ENCODE peak calls at places on chromosomes 7 and 10, in five cellular contexts. A, M, D, V and L are unnamed samples.

GRCh38 chr10:63618552-63618951 is 97.4 kb downstream of the REEP3 start:
- DNase-seq in A (no peak), M (no peak), D (no peak), V (no peak), L (no peak)

GRCh38 chr7:140586517-140586916 is 54.1 kb downstream of the DENND2A start:
- DNase-seq in A (no peak), M (no peak), D (no peak), V (no peak), L (no peak)

GRCh38 chr10:63798599-63799498 is 277.6 kb downstream of the REEP3 start:
- DNase-seq in A (no peak), M (no peak), D (peak), V (no peak), L (peak)

GRCh38 chr10:49144021-49144720 is 10.3 kb upstream of the FAM170B start:
- DNase-seq in A (no peak), M (no peak), D (peak), V (no peak), L (peak)

GRCh38 chr7:1940402-1940786 is 270.3 kb downstream of the ELFN1 start:
- DNase-seq in A (no peak), M (peak), D (no peak), V (peak), L (peak)

GRCh38 chr10:113052076-113052830 is 102.2 kb downstream of the TCF7L2 start:
- DNase-seq in A (no peak), M (no peak), D (no peak), V (no peak), L (no peak)

GRCh38 chr10:26859241-26860025 is 1.3 kb downstream of the ABI1 start:
- DNase-seq in A (no peak), M (no peak), D (no peak), V (no peak), L (peak)

GRCh38 chr7:130662426-130662825 is 6.1 kb downstream of the COPG2 start:
- DNase-seq in A (no peak), M (no peak), D (no peak), V (no peak), L (no peak)

GRCh38 chr10:122421747-122422146 is 32.7 kb upstream of the ARMS2 start:
- DNase-seq in A (no peak), M (no peak), D (no peak), V (no peak), L (no peak)

GRCh38 chr7:47968852-47969774 is 10.3 kb downstream of the HUS1 start:
- DNase-seq in A (peak), M (peak), D (peak), V (no peak), L (peak)

GRCh38 chr7:27141591-27142561 is 1.6 kb downstream of the HOXA5 start:
- DNase-seq in A (no peak), M (no peak), D (no peak), V (no peak), L (peak)
- TF ChIP-seq CTCF in A (no peak), M (no peak), D (no peak), V (no peak), L (no peak)

GRCh38 chr10:46035923-46036849 is 5.8 kb upstream of the NCOA4 start:
- DNase-seq in A (no peak), M (no peak), D (no peak), V (no peak), L (peak)
- TF ChIP-seq CTCF in A (no peak), M (no peak), D (no peak), V (no peak), L (peak)

DNA sequence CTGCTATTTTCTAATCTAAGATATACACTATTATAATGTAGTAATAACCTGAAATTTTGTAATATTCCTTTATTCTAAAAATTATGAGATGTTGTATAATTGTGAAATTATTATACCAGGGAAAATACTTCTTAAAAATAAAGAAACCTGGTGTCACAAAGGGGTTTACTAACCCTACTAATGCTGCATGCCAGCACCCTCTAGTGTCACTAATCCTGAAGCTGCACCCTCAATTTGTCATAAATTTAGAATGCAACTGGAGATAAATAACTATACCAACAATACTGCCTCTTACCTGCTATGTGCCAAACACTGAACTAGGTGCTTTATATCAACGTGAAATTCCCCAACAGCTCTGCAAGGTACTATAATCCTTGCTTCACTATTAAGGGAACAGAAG is 30.8 kb downstream of the TM9SF3 start:
- DNase-seq in A (no peak), M (no peak), D (no peak), V (no peak), L (peak)
- TF ChIP-seq CTCF in A (peak), M (peak), D (peak), V (peak), L (peak)

DNA sequence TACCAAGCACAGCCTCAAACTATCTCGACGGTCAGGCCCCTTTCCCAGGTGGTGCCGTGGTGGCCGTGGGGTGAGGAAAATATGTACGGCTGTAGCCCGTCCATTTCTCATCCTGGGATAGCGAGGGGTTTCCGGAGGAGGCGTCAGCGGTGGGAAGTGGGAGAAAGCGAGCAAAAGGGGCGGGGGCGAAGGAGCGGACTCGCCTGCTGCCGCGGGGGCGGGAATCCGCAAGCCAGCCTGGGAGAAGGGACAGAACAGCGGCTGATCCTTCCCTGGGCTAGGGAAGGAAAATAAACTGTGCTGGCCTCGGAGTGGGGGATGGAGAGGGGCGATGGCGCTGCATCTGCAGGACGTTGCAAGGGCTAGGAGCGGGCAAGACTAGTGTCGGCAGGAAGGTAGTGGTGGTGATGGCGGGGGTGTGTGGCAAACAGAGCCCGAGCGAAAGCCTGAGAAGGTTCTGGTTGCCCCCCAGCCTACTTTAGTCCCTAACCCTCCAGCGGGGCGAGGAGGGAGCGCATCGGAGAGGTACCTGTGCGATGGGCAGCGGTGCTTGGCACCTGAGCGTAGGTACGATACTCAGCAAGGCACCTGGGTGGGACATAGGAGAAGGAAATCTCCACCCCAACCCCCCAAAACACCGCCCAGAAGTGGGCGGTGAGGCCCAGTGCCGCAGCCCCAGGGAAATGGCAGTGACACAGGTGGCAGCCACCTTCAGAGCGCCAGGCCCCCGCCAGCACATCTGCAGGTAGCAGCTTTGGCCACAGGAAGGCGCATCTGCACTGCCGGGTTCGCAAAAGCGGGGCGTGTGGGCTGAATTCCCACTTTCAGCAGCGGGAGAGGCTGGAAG is 49.9 kb upstream of the STEAP1B start:
- DNase-seq in A (peak), M (peak), D (no peak), V (no peak), L (no peak)
- TF ChIP-seq CTCF in A (peak), M (peak), D (peak), V (peak), L (peak)

GRCh38 chr10:56349611-56350010 is 11.4 kb downstream of the ZWINT start:
- DNase-seq in A (no peak), M (no peak), D (no peak), V (no peak), L (no peak)
- TF ChIP-seq CTCF in A (no peak), M (no peak), D (no peak), V (peak), L (peak)

GRCh38 chr10:15244635-15245197 is 76.2 kb upstream of the NMT2 start:
- DNase-seq in A (no peak), M (no peak), D (no peak), V (no peak), L (no peak)

GRCh38 chr10:15245530-15245929 is 77.0 kb upstream of the NMT2 start:
- DNase-seq in A (no peak), M (no peak), D (no peak), V (no peak), L (peak)
- TF ChIP-seq CTCF in A (peak), M (peak), D (peak), V (peak), L (peak)